ENCODE peak calls at places on chromosome 17, in six cellular contexts. R is A549, B is spleen, D is heart left ventricle, F is suprapubic skin, M is body of pancreas. E is an unnamed sample.
A peak's percentile ranks its signal among the peaks of the same experiment; 100 is the strongest.

GRCh38 chr17:57035971-57036481 is 49.0 kb upstream of the AKAP1 start:
- DNase-seq in R (no peak), B (no peak), D (no peak), F (no peak), M (peak; percentile 84), E (peak; percentile 83)

GRCh38 chr17:68909066-68909465 is 46.1 kb downstream of the ABCA8 start:
- DNase-seq in R (peak; percentile 51), B (no peak), D (no peak), F (no peak), M (peak; percentile 55), E (no peak)

GRCh38 chr17:79798296-79799173 is 1.7 kb upstream of the CBX8 start:
- DNase-seq in R (no peak), B (no peak), D (no peak), F (no peak), M (no peak), E (no peak)

GRCh38 chr17:48626470-48627241 is 498 bp upstream of the HOXB9 start:
- DNase-seq in R (peak; percentile 86), B (no peak), D (no peak), F (no peak), M (no peak), E (no peak)

GRCh38 chr17:44235583-44235936 is 16.1 kb upstream of the UBTF start:
- DNase-seq in R (peak; percentile 59), B (no peak), D (no peak), F (no peak), M (no peak), E (no peak)

GRCh38 chr17:61828694-61829093 is 34.6 kb downstream of the BRIP1 start:
- DNase-seq in R (no peak), B (no peak), D (no peak), F (no peak), M (no peak), E (no peak)

GRCh38 chr17:75404223-75404738 is 1.2 kb downstream of the GRB2 start:
- DNase-seq in R (peak; percentile 86), B (no peak), D (no peak), F (no peak), M (peak; percentile 72), E (peak; percentile 65)

GRCh38 chr17:27475070-27475673 is 18.9 kb downstream of the KSR1 start:
- DNase-seq in R (no peak), B (no peak), D (no peak), F (no peak), M (no peak), E (no peak)

GRCh38 chr17:74603032-74603635 is 11.1 kb upstream of the CD300LD start:
- DNase-seq in R (no peak), B (no peak), D (no peak), F (no peak), M (peak; percentile 10), E (no peak)

GRCh38 chr17:16287563-16288027 is 65.7 kb downstream of the CENPV start:
- DNase-seq in R (peak; percentile 60), B (no peak), D (no peak), F (no peak), M (peak; percentile 20), E (peak; percentile 37)

GRCh38 chr17:46949291-46950174 is 26.6 kb downstream of the GOSR2 start:
- DNase-seq in R (no peak), B (no peak), D (no peak), F (no peak), M (no peak), E (no peak)

GRCh38 chr17:13962716-13963115 is 106.6 kb upstream of the COX10 start:
- DNase-seq in R (no peak), B (no peak), D (no peak), F (no peak), M (no peak), E (no peak)

GRCh38 chr17:77045441-77046041 is 95.2 kb upstream of the SEC14L1 start:
- DNase-seq in R (peak; percentile 40), B (no peak), D (no peak), F (no peak), M (no peak), E (no peak)

GRCh38 chr17:27666831-27667560 is 36.0 kb downstream of the LGALS9 start:
- DNase-seq in R (no peak), B (peak; percentile 53), D (no peak), F (no peak), M (no peak), E (no peak)

GRCh38 chr17:73192219-73192893 is 499 bp upstream of the COG1 start:
- DNase-seq in R (peak; percentile 92), B (peak; percentile 94), D (peak; percentile 83), F (peak; percentile 82), M (peak; percentile 53), E (peak; percentile 60)

GRCh38 chr17:74325743-74326379 is at the start of gene KIF19:
- DNase-seq in R (no peak), B (peak; percentile 86), D (peak; percentile 81), F (no peak), M (peak; percentile 37), E (peak; percentile 55)

GRCh38 chr17:42537156-42537805 is 1.2 kb downstream of the NAGLU start:
- DNase-seq in R (no peak), B (no peak), D (no peak), F (no peak), M (no peak), E (no peak)

GRCh38 chr17:61245706-61246135 is 153.9 kb upstream of the TBX2 start:
- DNase-seq in R (no peak), B (no peak), D (no peak), F (no peak), M (no peak), E (no peak)

GRCh38 chr17:78343099-78343432 is 16.8 kb downstream of the SOCS3 start:
- DNase-seq in R (no peak), B (peak; percentile 91), D (peak; percentile 84), F (peak; percentile 91), M (peak; percentile 72), E (peak; percentile 52)

GRCh38 chr17:68501074-68501473 is 11.2 kb upstream of the PRKAR1A start:
- DNase-seq in R (no peak), B (no peak), D (no peak), F (no peak), M (no peak), E (no peak)

GRCh38 chr17:62807812-62808575 is at the start of gene MARCHF10:
- DNase-seq in R (no peak), B (peak; percentile 75), D (no peak), F (no peak), M (peak; percentile 53), E (peak; percentile 28)

GRCh38 chr17:48236681-48237134 is 129.1 kb downstream of the SNX11 start:
- DNase-seq in R (peak; percentile 82), B (no peak), D (no peak), F (no peak), M (no peak), E (no peak)

GRCh38 chr17:44501866-44502265 is 1.3 kb downstream of the GPATCH8 start:
- DNase-seq in R (no peak), B (no peak), D (no peak), F (no peak), M (no peak), E (no peak)

GRCh38 chr17:14790518-14790917 is 474.6 kb downstream of the PMP22 start:
- DNase-seq in R (no peak), B (no peak), D (no peak), F (no peak), M (no peak), E (no peak)

DNA sequence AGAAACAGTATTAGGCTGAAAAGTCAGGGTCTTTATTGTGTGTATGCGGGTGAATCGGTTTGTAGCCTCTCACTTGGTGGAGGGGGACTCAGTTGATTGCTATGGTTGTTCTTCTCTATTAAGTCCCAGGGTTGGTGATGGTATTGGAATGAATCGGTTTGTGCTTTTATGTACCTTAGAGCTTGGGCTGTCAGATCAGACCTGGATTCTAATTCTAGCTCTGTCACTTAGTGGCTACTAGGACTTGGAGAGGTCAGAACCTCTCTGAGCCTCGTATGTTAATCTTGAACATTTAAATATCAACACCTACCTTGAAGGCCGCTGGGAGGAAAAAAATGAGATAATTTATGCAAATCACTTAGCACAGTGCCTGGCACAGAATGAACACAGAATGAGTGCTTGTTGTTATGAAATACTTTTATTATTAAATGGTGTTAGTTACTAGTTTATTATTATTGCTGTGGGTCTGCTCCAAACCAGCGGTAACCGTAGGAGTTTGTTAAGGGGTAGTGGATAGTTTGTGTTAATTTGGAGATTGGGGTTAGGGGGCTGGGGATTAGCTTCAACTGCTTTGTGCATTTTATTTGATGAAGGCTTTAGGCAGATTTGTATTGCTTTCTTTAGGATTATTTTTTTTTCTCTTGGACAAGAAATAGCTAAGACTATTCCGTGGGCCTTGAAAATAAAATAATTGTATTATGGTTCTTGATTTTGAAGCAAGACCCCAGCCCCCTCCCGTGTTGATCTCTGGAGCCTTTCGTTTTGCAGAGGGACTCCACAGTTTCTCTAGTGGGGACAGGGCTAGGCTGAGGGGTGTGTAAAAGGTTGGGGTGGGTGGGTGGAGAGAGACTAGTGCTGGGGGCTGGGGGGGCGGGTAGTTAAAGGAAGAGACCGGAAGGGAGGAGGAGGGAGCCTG is 3.6 kb downstream of the KDM6B start:
- DNase-seq in R (no peak), B (peak; percentile 61), D (no peak), F (no peak), M (no peak), E (no peak)
- TF ChIP-seq POLR2A in R (no peak), B (no peak), D (no peak), F (no peak), M (no peak), E (no peak)

DNA sequence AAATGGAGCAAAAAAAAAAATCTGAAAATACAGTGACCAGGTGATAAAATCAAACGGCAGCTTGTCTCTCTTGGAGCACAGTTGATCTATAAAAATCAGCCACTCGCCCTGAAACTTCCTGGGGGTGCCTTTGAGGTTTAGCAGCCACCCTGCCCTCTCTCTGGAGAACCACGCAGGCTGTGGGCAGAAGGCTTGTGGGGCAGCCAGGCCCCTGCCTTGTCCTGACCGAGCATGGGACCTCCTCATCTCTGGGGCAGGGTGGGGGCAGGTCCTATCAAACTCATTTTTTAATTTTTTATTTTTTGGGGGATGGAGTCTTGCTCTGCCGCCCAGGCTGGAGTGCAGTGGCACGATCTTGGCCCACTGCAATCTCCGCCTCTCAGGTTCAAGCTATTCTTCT is 5.0 kb downstream of the TMEM238L start:
- DNase-seq in R (no peak), B (no peak), D (no peak), F (no peak), M (no peak), E (no peak)
- H3K27ac ChIP-seq in R (no peak overlapping the region), B (no peak overlapping the region), D (no peak overlapping the region), F (peak overlapping the region; percentile 67), M (peak overlapping the region; percentile 60), E (peak overlapping the region; percentile 96)

GRCh38 chr17:38416840-38417209 is 11.4 kb upstream of the ARHGAP23 start:
- DNase-seq in R (no peak), B (no peak), D (no peak), F (no peak), M (no peak), E (no peak)

GRCh38 chr17:38418693-38419507 is 9.4 kb upstream of the ARHGAP23 start:
- DNase-seq in R (no peak), B (no peak), D (no peak), F (no peak), M (no peak), E (no peak)

GRCh38 chr17:38417210-38417951 is 10.9 kb upstream of the ARHGAP23 start:
- DNase-seq in R (no peak), B (no peak), D (no peak), F (no peak), M (no peak), E (no peak)

GRCh38 chr17:38418069-38418692 is 10.1 kb upstream of the ARHGAP23 start:
- DNase-seq in R (no peak), B (no peak), D (no peak), F (no peak), M (no peak), E (no peak)

GRCh38 chr17:38415250-38416194 is 12.7 kb upstream of the ARHGAP23 start:
- DNase-seq in R (peak; percentile 64), B (no peak), D (no peak), F (no peak), M (no peak), E (no peak)
- TF ChIP-seq POLR2A in R (no peak), B (no peak), D (no peak), F (no peak), M (no peak), E (no peak)

GRCh38 chr17:64081802-64082799 is 47.8 kb downstream of the ERN1 start:
- DNase-seq in R (peak; percentile 93), B (no peak), D (no peak), F (no peak), M (no peak), E (no peak)
- H3K27ac ChIP-seq in R (peak overlapping the region; percentile 88), B (peak overlapping the region; percentile 82), D (no peak overlapping the region), F (peak overlapping the region; percentile 46), M (peak overlapping the region; percentile 59), E (peak overlapping the region; percentile 83)

E was measured in stomach.